ENCODE peak calls at places on chromosomes 13 and 19, in eight cellular contexts. One of them, this sample, is unnamed.

GRCh38 chr19:862529-863304 is 3.3 kb downstream of the CFD start:
- DNase-seq in AG09309: no peak
- DNase-seq in RWPE1: peak
- DNase-seq in CD8-positive, alpha-beta T cell: peak
- DNase-seq in mesothelial cell of epicardium: peak
- DNase-seq in GM12865: peak
- DNase-seq in MCF 10A: peak
- DNase-seq in fibroblast of mammary gland: peak
- DNase-seq in this sample: peak

GRCh38 chr13:33510350-33510749 is 224.8 kb upstream of the STARD13 start:
- DNase-seq in AG09309: no peak
- DNase-seq in RWPE1: no peak
- DNase-seq in CD8-positive, alpha-beta T cell: no peak
- DNase-seq in mesothelial cell of epicardium: no peak
- DNase-seq in GM12865: no peak
- DNase-seq in MCF 10A: no peak
- DNase-seq in fibroblast of mammary gland: no peak
- DNase-seq in this sample: no peak

GRCh38 chr13:112105244-112105681 is 38.3 kb downstream of the SOX1 start:
- DNase-seq in AG09309: no peak
- DNase-seq in RWPE1: no peak
- DNase-seq in CD8-positive, alpha-beta T cell: no peak
- DNase-seq in mesothelial cell of epicardium: no peak
- DNase-seq in GM12865: no peak
- DNase-seq in MCF 10A: no peak
- DNase-seq in fibroblast of mammary gland: no peak
- DNase-seq in this sample: no peak

GRCh38 chr13:31930901-31931522 is 100.6 kb upstream of the FRY start:
- DNase-seq in AG09309: no peak
- DNase-seq in RWPE1: no peak
- DNase-seq in CD8-positive, alpha-beta T cell: no peak
- DNase-seq in mesothelial cell of epicardium: no peak
- DNase-seq in GM12865: peak
- DNase-seq in MCF 10A: peak
- DNase-seq in fibroblast of mammary gland: no peak
- DNase-seq in this sample: peak

GRCh38 chr13:26019881-26020535 is 31.8 kb downstream of the SHISA2 start:
- DNase-seq in AG09309: peak
- DNase-seq in RWPE1: no peak
- DNase-seq in CD8-positive, alpha-beta T cell: no peak
- DNase-seq in mesothelial cell of epicardium: no peak
- DNase-seq in GM12865: no peak
- DNase-seq in MCF 10A: peak
- DNase-seq in fibroblast of mammary gland: peak
- DNase-seq in this sample: no peak

GRCh38 chr19:18921593-18921992 is 2.1 kb downstream of the DDX49 start:
- DNase-seq in AG09309: no peak
- DNase-seq in RWPE1: no peak
- DNase-seq in CD8-positive, alpha-beta T cell: no peak
- DNase-seq in mesothelial cell of epicardium: no peak
- DNase-seq in GM12865: no peak
- DNase-seq in MCF 10A: no peak
- DNase-seq in fibroblast of mammary gland: no peak
- DNase-seq in this sample: no peak

GRCh38 chr19:30227661-30228112 is 144.5 kb upstream of the ZNF536 start:
- DNase-seq in AG09309: no peak
- DNase-seq in RWPE1: peak
- DNase-seq in CD8-positive, alpha-beta T cell: no peak
- DNase-seq in mesothelial cell of epicardium: peak
- DNase-seq in GM12865: peak
- DNase-seq in MCF 10A: no peak
- DNase-seq in fibroblast of mammary gland: peak
- DNase-seq in this sample: peak

GRCh38 chr13:94710881-94711560 is 1.3 kb downstream of the SOX21 start:
- DNase-seq in AG09309: no peak
- DNase-seq in RWPE1: peak
- DNase-seq in CD8-positive, alpha-beta T cell: no peak
- DNase-seq in mesothelial cell of epicardium: peak
- DNase-seq in GM12865: peak
- DNase-seq in MCF 10A: no peak
- DNase-seq in fibroblast of mammary gland: no peak
- DNase-seq in this sample: peak

GRCh38 chr19:53813996-53814395 is 10.1 kb downstream of the NLRP12 start:
- DNase-seq in AG09309: no peak
- DNase-seq in RWPE1: no peak
- DNase-seq in CD8-positive, alpha-beta T cell: no peak
- DNase-seq in mesothelial cell of epicardium: no peak
- DNase-seq in GM12865: no peak
- DNase-seq in MCF 10A: no peak
- DNase-seq in fibroblast of mammary gland: peak
- DNase-seq in this sample: no peak

GRCh38 chr19:28705008-28705407 is 507.9 kb downstream of the UQCRFS1 start:
- DNase-seq in AG09309: peak
- DNase-seq in RWPE1: peak
- DNase-seq in CD8-positive, alpha-beta T cell: no peak
- DNase-seq in mesothelial cell of epicardium: no peak
- DNase-seq in GM12865: no peak
- DNase-seq in MCF 10A: no peak
- DNase-seq in fibroblast of mammary gland: peak
- DNase-seq in this sample: no peak

GRCh38 chr13:103283451-103283820 is 217.2 kb upstream of the SLC10A2 start:
- DNase-seq in AG09309: no peak
- DNase-seq in RWPE1: no peak
- DNase-seq in CD8-positive, alpha-beta T cell: no peak
- DNase-seq in mesothelial cell of epicardium: no peak
- DNase-seq in GM12865: no peak
- DNase-seq in MCF 10A: no peak
- DNase-seq in fibroblast of mammary gland: no peak
- DNase-seq in this sample: no peak

GRCh38 chr19:2123682-2124387 is 27.1 kb downstream of the IZUMO4 start:
- DNase-seq in AG09309: no peak
- DNase-seq in RWPE1: peak
- DNase-seq in CD8-positive, alpha-beta T cell: no peak
- DNase-seq in mesothelial cell of epicardium: no peak
- DNase-seq in GM12865: no peak
- DNase-seq in MCF 10A: no peak
- DNase-seq in fibroblast of mammary gland: no peak
- DNase-seq in this sample: no peak

GRCh38 chr13:27183561-27184147 is 12.0 kb upstream of the USP12 start:
- DNase-seq in AG09309: no peak
- DNase-seq in RWPE1: no peak
- DNase-seq in CD8-positive, alpha-beta T cell: no peak
- DNase-seq in mesothelial cell of epicardium: no peak
- DNase-seq in GM12865: no peak
- DNase-seq in MCF 10A: peak
- DNase-seq in fibroblast of mammary gland: peak
- DNase-seq in this sample: no peak

GRCh38 chr13:102091231-102091630 is 310.6 kb downstream of the FGF14 start:
- DNase-seq in AG09309: no peak
- DNase-seq in RWPE1: peak
- DNase-seq in CD8-positive, alpha-beta T cell: no peak
- DNase-seq in mesothelial cell of epicardium: no peak
- DNase-seq in GM12865: peak
- DNase-seq in MCF 10A: peak
- DNase-seq in fibroblast of mammary gland: peak
- DNase-seq in this sample: no peak

GRCh38 chr13:30341815-30342570 is 34.6 kb upstream of the KATNAL1 start:
- DNase-seq in AG09309: peak
- DNase-seq in RWPE1: peak
- DNase-seq in CD8-positive, alpha-beta T cell: no peak
- DNase-seq in mesothelial cell of epicardium: peak
- DNase-seq in GM12865: no peak
- DNase-seq in MCF 10A: peak
- DNase-seq in fibroblast of mammary gland: peak
- DNase-seq in this sample: no peak

GRCh38 chr19:3115916-3116602 is 19.8 kb upstream of the GNA15 start:
- DNase-seq in AG09309: no peak
- DNase-seq in RWPE1: no peak
- DNase-seq in CD8-positive, alpha-beta T cell: no peak
- DNase-seq in mesothelial cell of epicardium: no peak
- DNase-seq in GM12865: no peak
- DNase-seq in MCF 10A: peak
- DNase-seq in fibroblast of mammary gland: no peak
- DNase-seq in this sample: no peak

GRCh38 chr13:40398060-40398459 is 268.4 kb downstream of the FOXO1 start:
- DNase-seq in AG09309: no peak
- DNase-seq in RWPE1: no peak
- DNase-seq in CD8-positive, alpha-beta T cell: no peak
- DNase-seq in mesothelial cell of epicardium: no peak
- DNase-seq in GM12865: no peak
- DNase-seq in MCF 10A: peak
- DNase-seq in fibroblast of mammary gland: no peak
- DNase-seq in this sample: no peak

GRCh38 chr19:57269515-57270250 is 10.6 kb upstream of the ZNF460 start:
- DNase-seq in AG09309: peak
- DNase-seq in RWPE1: peak
- DNase-seq in CD8-positive, alpha-beta T cell: no peak
- DNase-seq in mesothelial cell of epicardium: no peak
- DNase-seq in GM12865: peak
- DNase-seq in MCF 10A: peak
- DNase-seq in fibroblast of mammary gland: peak
- DNase-seq in this sample: no peak

GRCh38 chr19:56071151-56071550 is 49.9 kb downstream of the ZNF787 start:
- DNase-seq in AG09309: no peak
- DNase-seq in RWPE1: no peak
- DNase-seq in CD8-positive, alpha-beta T cell: no peak
- DNase-seq in mesothelial cell of epicardium: no peak
- DNase-seq in GM12865: peak
- DNase-seq in MCF 10A: peak
- DNase-seq in fibroblast of mammary gland: no peak
- DNase-seq in this sample: no peak

GRCh38 chr13:98327326-98328314 is 150.6 kb upstream of the RNF113B start:
- DNase-seq in AG09309: peak
- DNase-seq in RWPE1: no peak
- DNase-seq in CD8-positive, alpha-beta T cell: no peak
- DNase-seq in mesothelial cell of epicardium: no peak
- DNase-seq in GM12865: no peak
- DNase-seq in MCF 10A: peak
- DNase-seq in fibroblast of mammary gland: peak
- DNase-seq in this sample: no peak

DNA sequence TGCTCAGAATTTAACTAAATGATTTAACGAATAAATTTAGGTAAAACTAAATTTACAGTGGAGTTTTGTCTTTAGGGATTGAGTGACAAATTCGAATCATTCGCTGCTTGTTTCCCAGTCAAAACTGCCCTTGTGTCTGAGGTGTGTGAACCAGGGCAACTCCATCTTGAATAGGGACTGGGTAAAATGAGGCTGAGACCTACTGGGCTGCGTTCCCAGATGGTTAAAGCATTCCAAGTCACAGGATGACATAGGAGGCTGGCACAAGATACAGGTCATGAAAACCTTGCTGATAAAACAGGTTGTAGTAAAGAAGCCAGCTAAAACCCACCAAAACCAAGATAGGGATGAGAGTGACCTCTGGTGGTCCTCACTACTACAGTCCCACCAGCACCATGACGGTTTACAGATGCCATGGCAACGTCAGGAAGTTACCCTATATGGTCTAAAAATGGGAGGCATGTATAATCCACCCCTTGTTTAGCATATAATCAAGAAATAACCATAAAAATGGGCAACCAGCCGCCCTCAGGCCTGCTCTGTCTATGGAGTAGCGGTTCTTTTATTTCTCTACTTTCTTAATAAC is 10.2 kb upstream of the ANKRD10 start:
- DNase-seq in AG09309: no peak
- DNase-seq in RWPE1: no peak
- DNase-seq in CD8-positive, alpha-beta T cell: no peak
- DNase-seq in mesothelial cell of epicardium: no peak
- DNase-seq in GM12865: no peak
- DNase-seq in MCF 10A: no peak
- DNase-seq in fibroblast of mammary gland: peak
- DNase-seq in this sample: no peak
- TF ChIP-seq CTCF in AG09309: no peak
- TF ChIP-seq CTCF in RWPE1: no peak
- TF ChIP-seq CTCF in CD8-positive, alpha-beta T cell: no peak
- TF ChIP-seq CTCF in mesothelial cell of epicardium: no peak
- TF ChIP-seq CTCF in GM12865: peak
- TF ChIP-seq CTCF in MCF 10A: no peak
- TF ChIP-seq CTCF in fibroblast of mammary gland: no peak
- TF ChIP-seq CTCF in this sample: no peak

GRCh38 chr19:42697884-42698283 is 42.4 kb downstream of the PSG3 start:
- DNase-seq in AG09309: no peak
- DNase-seq in RWPE1: no peak
- DNase-seq in CD8-positive, alpha-beta T cell: no peak
- DNase-seq in mesothelial cell of epicardium: no peak
- DNase-seq in GM12865: no peak
- DNase-seq in MCF 10A: no peak
- DNase-seq in fibroblast of mammary gland: no peak
- DNase-seq in this sample: no peak

GRCh38 chr19:42695811-42696503 is 44.3 kb downstream of the PSG3 start:
- DNase-seq in AG09309: no peak
- DNase-seq in RWPE1: no peak
- DNase-seq in CD8-positive, alpha-beta T cell: no peak
- DNase-seq in mesothelial cell of epicardium: no peak
- DNase-seq in GM12865: no peak
- DNase-seq in MCF 10A: no peak
- DNase-seq in fibroblast of mammary gland: no peak
- DNase-seq in this sample: no peak

GRCh38 chr19:42693760-42694350 is 46.4 kb downstream of the PSG3 start:
- DNase-seq in AG09309: no peak
- DNase-seq in RWPE1: peak
- DNase-seq in CD8-positive, alpha-beta T cell: no peak
- DNase-seq in mesothelial cell of epicardium: no peak
- DNase-seq in GM12865: peak
- DNase-seq in MCF 10A: peak
- DNase-seq in fibroblast of mammary gland: peak
- DNase-seq in this sample: peak
- TF ChIP-seq CTCF in AG09309: peak
- TF ChIP-seq CTCF in RWPE1: peak
- TF ChIP-seq CTCF in CD8-positive, alpha-beta T cell: no peak
- TF ChIP-seq CTCF in mesothelial cell of epicardium: no peak
- TF ChIP-seq CTCF in GM12865: peak
- TF ChIP-seq CTCF in MCF 10A: peak
- TF ChIP-seq CTCF in fibroblast of mammary gland: peak
- TF ChIP-seq CTCF in this sample: peak

DNA sequence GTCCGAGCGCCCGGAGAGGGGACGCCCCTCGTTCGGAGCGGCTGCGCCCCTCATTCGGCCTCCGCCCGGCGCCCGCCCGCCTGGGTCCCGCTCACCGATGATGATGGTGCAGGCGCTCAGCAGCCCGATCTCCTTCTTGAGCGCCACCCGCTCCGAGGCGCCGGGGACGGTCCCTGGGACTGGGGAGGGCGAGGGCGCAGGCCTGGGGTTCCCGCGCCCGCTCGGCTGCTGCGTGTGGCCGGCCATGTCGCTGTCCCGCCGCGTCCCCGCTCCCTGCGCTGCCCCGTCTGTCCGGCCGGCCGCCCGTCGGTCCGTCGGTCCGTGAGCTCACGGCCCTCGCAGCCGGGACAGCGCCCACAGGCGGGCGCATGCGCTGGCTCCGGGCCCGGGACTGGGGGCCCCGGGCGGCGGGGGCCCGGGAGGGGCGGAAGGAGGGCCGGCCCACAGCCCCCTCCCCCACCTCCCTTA is at the start of gene SLC7A10:
- DNase-seq in AG09309: no peak
- DNase-seq in RWPE1: no peak
- DNase-seq in CD8-positive, alpha-beta T cell: no peak
- DNase-seq in mesothelial cell of epicardium: no peak
- DNase-seq in GM12865: no peak
- DNase-seq in MCF 10A: no peak
- DNase-seq in fibroblast of mammary gland: no peak
- DNase-seq in this sample: no peak
- TF ChIP-seq CTCF in AG09309: no peak
- TF ChIP-seq CTCF in RWPE1: no peak
- TF ChIP-seq CTCF in CD8-positive, alpha-beta T cell: no peak
- TF ChIP-seq CTCF in mesothelial cell of epicardium: no peak
- TF ChIP-seq CTCF in GM12865: no peak
- TF ChIP-seq CTCF in MCF 10A: no peak
- TF ChIP-seq CTCF in fibroblast of mammary gland: no peak
- TF ChIP-seq CTCF in this sample: no peak

GRCh38 chr19:40512473-40513344 is 45.9 kb downstream of the SPTBN4 start:
- DNase-seq in AG09309: no peak
- DNase-seq in RWPE1: no peak
- DNase-seq in CD8-positive, alpha-beta T cell: no peak
- DNase-seq in mesothelial cell of epicardium: peak
- DNase-seq in GM12865: no peak
- DNase-seq in MCF 10A: no peak
- DNase-seq in fibroblast of mammary gland: no peak
- DNase-seq in this sample: no peak
- TF ChIP-seq CTCF in AG09309: no peak
- TF ChIP-seq CTCF in RWPE1: no peak
- TF ChIP-seq CTCF in CD8-positive, alpha-beta T cell: no peak
- TF ChIP-seq CTCF in mesothelial cell of epicardium: no peak
- TF ChIP-seq CTCF in GM12865: no peak
- TF ChIP-seq CTCF in MCF 10A: no peak
- TF ChIP-seq CTCF in fibroblast of mammary gland: no peak
- TF ChIP-seq CTCF in this sample: no peak